ENCODE peak calls at places on chromosomes 4 and X, in seven cellular contexts. G is astrocyte of the spinal cord, Q is GM12865, C is cardiac muscle cell, F is D721Med, I is cardiac fibroblast, N is hepatocyte. R is an unnamed sample.

GRCh38 chrX:19904778-19905367 is 17.5 kb upstream of the SH3KBP1 start:
- DNase-seq in G (peak), Q (peak), C (peak), F (no peak), I (peak), N (peak), R (peak)

GRCh38 chr4:101693842-101694398 is 96.6 kb upstream of the BANK1 start:
- DNase-seq in G (no peak), Q (peak), C (peak), F (no peak), I (no peak), N (no peak), R (peak)

GRCh38 chr4:176207839-176208238 is 12.5 kb upstream of the SPATA4 start:
- DNase-seq in G (no peak), Q (no peak), C (no peak), F (no peak), I (no peak), N (peak), R (no peak)

GRCh38 chr4:111717916-111718315 is 427.3 kb upstream of the FAM241A start:
- DNase-seq in G (peak), Q (no peak), C (no peak), F (no peak), I (no peak), N (no peak), R (no peak)

GRCh38 chr4:46878641-46879040 is 30.4 kb downstream of the COX7B2 start:
- DNase-seq in G (no peak), Q (no peak), C (no peak), F (no peak), I (no peak), N (no peak), R (peak)

GRCh38 chr4:40856836-40857362 is 107.1 kb downstream of the NSUN7 start:
- DNase-seq in G (peak), Q (peak), C (peak), F (peak), I (peak), N (peak), R (no peak)

GRCh38 chrX:66110112-66110511 is 53.9 kb upstream of the HEPH start:
- DNase-seq in G (no peak), Q (peak), C (peak), F (no peak), I (peak), N (peak), R (peak)

GRCh38 chrX:147920161-147920666 is 8.5 kb downstream of the FMR1 start:
- DNase-seq in G (no peak), Q (no peak), C (no peak), F (no peak), I (no peak), N (no peak), R (no peak)

GRCh38 chrX:35800479-35800878 is 2.3 kb downstream of the MAGEB16 start:
- DNase-seq in G (no peak), Q (no peak), C (no peak), F (no peak), I (no peak), N (no peak), R (no peak)

GRCh38 chr4:170674176-170674575 is 584.4 kb upstream of the AADAT start:
- DNase-seq in G (no peak), Q (no peak), C (no peak), F (no peak), I (no peak), N (no peak), R (no peak)

GRCh38 chrX:14939644-14940043 is 66.4 kb downstream of the MOSPD2 start:
- DNase-seq in G (no peak), Q (no peak), C (no peak), F (no peak), I (no peak), N (no peak), R (no peak)

GRCh38 chr4:36208884-36209473 is 35.3 kb downstream of the ARAP2 start:
- DNase-seq in G (no peak), Q (peak), C (no peak), F (no peak), I (no peak), N (no peak), R (no peak)

GRCh38 chrX:68692651-68693050 is 45.2 kb downstream of the STARD8 start:
- DNase-seq in G (peak), Q (no peak), C (no peak), F (no peak), I (peak), N (no peak), R (no peak)

GRCh38 chrX:121000589-121000988 is 15.0 kb upstream of the CT47A1 start:
- DNase-seq in G (peak), Q (peak), C (no peak), F (no peak), I (peak), N (peak), R (peak)
- TF ChIP-seq CTCF in G (peak), Q (peak), C (peak), F (peak), I (peak), N (peak), R (peak)

GRCh38 chr4:177441061-177441802 is 1.0 kb downstream of the AGA start:
- DNase-seq in G (peak), Q (peak), C (no peak), F (no peak), I (peak), N (peak), R (peak)
- TF ChIP-seq CTCF in G (peak), Q (no peak), C (peak), F (no peak), I (no peak), N (peak), R (no peak)

GRCh38 chr4:3245676-3246075 is 3.3 kb upstream of the MSANTD1 start:
- DNase-seq in G (no peak), Q (no peak), C (no peak), F (no peak), I (no peak), N (no peak), R (no peak)

GRCh38 chr4:3247399-3248177 is 1.4 kb upstream of the MSANTD1 start:
- DNase-seq in G (no peak), Q (no peak), C (no peak), F (no peak), I (no peak), N (no peak), R (no peak)

GRCh38 chr4:3248178-3248480 is 830 bp upstream of the MSANTD1 start:
- DNase-seq in G (no peak), Q (no peak), C (no peak), F (no peak), I (no peak), N (no peak), R (no peak)

GRCh38 chr4:3244747-3245146 is 4.2 kb upstream of the MSANTD1 start:
- DNase-seq in G (no peak), Q (no peak), C (no peak), F (no peak), I (no peak), N (no peak), R (no peak)

DNA sequence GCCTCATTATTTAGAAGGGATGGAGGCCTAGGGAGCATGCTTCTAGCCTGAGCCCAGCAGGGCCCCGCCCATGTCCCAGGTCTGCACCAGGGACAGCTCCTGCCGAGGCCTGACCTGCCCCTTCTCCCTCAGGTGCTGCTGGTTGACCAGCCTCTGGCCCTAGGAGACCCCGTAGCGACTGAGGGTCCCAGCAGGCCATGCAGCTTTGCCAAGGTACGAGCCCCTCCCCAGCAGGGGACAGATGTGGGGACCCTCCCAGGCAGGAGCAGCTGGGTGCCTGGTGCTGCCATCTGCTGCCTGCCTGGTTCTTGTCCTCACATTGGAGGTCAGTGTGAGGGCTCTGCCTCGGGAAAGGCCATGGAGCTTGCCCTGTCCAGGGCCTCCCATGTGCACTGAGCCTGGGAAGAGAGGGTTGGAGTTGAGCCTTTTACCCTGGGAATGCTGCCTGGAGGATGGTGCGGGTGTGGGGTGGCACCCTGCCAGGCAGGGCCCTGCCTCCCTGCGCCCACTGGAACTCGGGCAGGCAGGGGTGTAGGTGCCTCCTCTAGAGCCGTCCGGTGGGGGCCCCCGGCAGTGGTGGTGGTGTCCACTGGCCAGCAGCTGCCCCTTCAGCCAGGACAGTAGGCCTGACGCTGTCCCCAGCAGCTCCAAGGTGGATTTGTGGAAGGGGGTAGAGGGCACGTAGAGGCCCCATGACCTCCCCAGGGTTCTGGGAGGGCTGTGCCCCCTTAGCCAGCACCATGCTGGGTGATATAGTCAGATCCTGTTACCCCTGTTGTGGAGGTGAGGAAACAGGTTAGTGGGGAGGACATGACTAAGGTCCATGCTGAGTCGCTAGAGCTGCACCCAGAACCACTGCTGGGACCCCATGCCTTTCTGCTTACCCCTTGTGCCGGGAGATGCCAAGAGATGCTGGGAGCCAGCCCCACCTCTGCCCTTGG is 2.2 kb upstream of the MSANTD1 start:
- DNase-seq in G (no peak), Q (no peak), C (no peak), F (no peak), I (no peak), N (no peak), R (no peak)
- TF ChIP-seq CTCF in G (no peak), Q (no peak), C (peak), F (no peak), I (no peak), N (peak), R (no peak)

GRCh38 chrX:63506320-63506719 is 155.2 kb upstream of the SPIN4 start:
- DNase-seq in G (peak), Q (peak), C (peak), F (no peak), I (peak), N (peak), R (peak)
- TF ChIP-seq CTCF in G (peak), Q (no peak), C (peak), F (peak), I (no peak), N (peak), R (peak)

DNA sequence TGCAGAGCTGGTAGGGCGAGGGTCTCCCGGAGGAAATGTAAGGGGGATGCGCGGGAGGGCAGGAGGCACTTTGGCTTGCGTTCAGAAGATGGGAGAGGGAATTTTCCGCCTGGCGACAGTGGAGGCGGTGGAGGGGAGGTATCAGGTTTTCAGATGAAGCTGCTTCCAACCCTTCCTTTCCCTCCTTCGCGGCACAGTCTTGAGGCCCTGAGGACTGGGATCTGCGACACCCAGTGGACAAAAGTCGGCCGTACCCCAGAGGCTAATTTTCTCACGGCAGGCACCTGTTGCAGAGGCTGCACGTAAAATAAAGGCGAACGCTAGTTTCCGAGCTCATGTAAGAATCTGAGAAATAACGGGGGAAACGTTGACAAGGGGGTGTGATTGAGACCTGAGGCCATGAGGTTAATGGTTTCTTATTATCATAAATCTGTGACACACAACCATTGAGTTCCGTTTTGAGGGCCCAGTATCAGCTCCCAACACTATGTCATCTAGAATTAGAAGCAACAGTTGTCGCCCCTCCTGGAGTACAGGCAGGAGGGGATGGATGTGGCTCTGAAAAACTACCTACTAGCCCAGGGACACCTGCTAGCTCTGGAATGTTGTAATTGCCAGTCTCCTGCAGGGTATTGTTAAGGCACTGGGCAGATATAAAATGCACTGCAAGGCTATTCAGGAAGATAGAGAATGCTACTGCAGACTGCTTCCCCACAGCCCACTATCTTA is 1.1 kb downstream of the ZCCHC18 start:
- DNase-seq in G (peak), Q (peak), C (peak), F (no peak), I (peak), N (peak), R (peak)
- TF ChIP-seq CTCF in G (peak), Q (peak), C (peak), F (peak), I (peak), N (peak), R (peak)